ENCODE peak calls at places on chromosome 12, in ten cellular contexts. X is B cell; H is NCI-H69; N is tibial artery; J is NCI-H1092; T is central memory CD8-positive, alpha-beta T cell; Q is bronchial epithelial cell; W is mesothelial cell of epicardium; D is pancreas; E is NCI-H1436 treated with DMSO at 0.1 percent for 48 hours. S is an unnamed sample.

GRCh38 chr12:18546399-18546798 is 191.4 kb downstream of the PLCZ1 start:
- DNase-seq in J (peak), E (no peak), D (no peak), W (no peak), T (no peak), X (no peak), H (no peak), Q (peak), N (no peak), S (no peak)

GRCh38 chr12:119693006-119693405 is 25.1 kb downstream of the PRKAB1 start:
- DNase-seq in J (peak), E (no peak), N (peak), X (no peak), T (no peak), W (no peak), D (no peak), Q (peak), H (peak), S (no peak)

GRCh38 chr12:75550401-75550851 is 39.0 kb upstream of the KRR1 start:
- DNase-seq in Q (no peak), X (no peak), H (peak), J (no peak), T (no peak), N (no peak), E (no peak), W (no peak), D (no peak), S (no peak)

GRCh38 chr12:11500222-11500860 is 105.0 kb upstream of the PRB2 start:
- DNase-seq in X (peak), H (no peak), D (peak), T (peak), J (peak), N (peak), W (peak), Q (peak), E (no peak), S (no peak)

GRCh38 chr12:13171921-13172859 is 24.3 kb upstream of the EMP1 start:
- DNase-seq in X (no peak), T (no peak), D (no peak), J (no peak), W (peak), E (no peak), H (peak), N (no peak), Q (peak), S (no peak)

GRCh38 chr12:108565976-108566375 is 3.6 kb downstream of the ISCU start:
- DNase-seq in E (peak), T (no peak), W (no peak), H (peak), X (peak), D (peak), J (peak), Q (peak), N (peak), S (peak)

GRCh38 chr12:124625867-124626675 is 58.7 kb upstream of the NCOR2 start:
- DNase-seq in E (no peak), X (no peak), Q (peak), D (no peak), J (no peak), N (peak), W (no peak), T (no peak), H (no peak), S (no peak)

GRCh38 chr12:52041032-52041431 is 10.2 kb upstream of the NR4A1 start:
- DNase-seq in T (no peak), Q (no peak), D (no peak), N (no peak), W (no peak), J (no peak), E (no peak), H (no peak), X (no peak), S (no peak)

GRCh38 chr12:5650804-5651461 is 219.0 kb downstream of the NTF3 start:
- DNase-seq in J (peak), Q (no peak), T (no peak), E (peak), W (no peak), X (no peak), H (no peak), D (no peak), N (no peak), S (no peak)

GRCh38 chr12:89384050-89384749 is 31.9 kb upstream of the DUSP6 start:
- DNase-seq in Q (peak), X (no peak), J (peak), T (no peak), D (no peak), H (peak), E (no peak), N (no peak), W (no peak), S (no peak)

GRCh38 chr12:113230315-113231274 is 9.3 kb downstream of the TPCN1 start:
- DNase-seq in E (no peak), W (no peak), N (peak), X (no peak), H (no peak), J (no peak), T (no peak), Q (no peak), D (no peak), S (no peak)

GRCh38 chr12:89752331-89752730 is 43.7 kb upstream of the ATP2B1 start:
- DNase-seq in T (no peak), Q (no peak), N (no peak), J (no peak), X (peak), W (no peak), D (no peak), E (no peak), H (no peak), S (no peak)

GRCh38 chr12:21301-22189 is 45.0 kb upstream of the IQSEC3 start:
- DNase-seq in N (peak), W (no peak), T (no peak), H (no peak), J (no peak), E (no peak), Q (no peak), D (peak), X (no peak), S (peak)

GRCh38 chr12:34400423-34400881 is 378.2 kb downstream of the ALG10 start:
- DNase-seq in J (no peak), T (peak), E (no peak), D (no peak), W (peak), H (no peak), X (no peak), Q (no peak), N (peak), S (no peak)

GRCh38 chr12:108689314-108690190 is 41.8 kb downstream of the CORO1C start:
- DNase-seq in H (peak), W (no peak), D (no peak), J (no peak), T (no peak), E (no peak), N (peak), Q (no peak), X (no peak), S (no peak)

GRCh38 chr12:27226319-27226984 is 17.6 kb upstream of the STK38L start:
- DNase-seq in X (no peak), E (no peak), H (peak), D (no peak), N (no peak), J (no peak), Q (peak), T (no peak), W (no peak), S (no peak)

GRCh38 chr12:16297521-16297920 is 20.0 kb upstream of the SLC15A5 start:
- DNase-seq in T (no peak), W (no peak), H (no peak), N (no peak), J (no peak), E (no peak), D (no peak), X (no peak), Q (no peak), S (no peak)

GRCh38 chr12:96714199-96714598 is 192.9 kb upstream of the NEDD1 start:
- DNase-seq in D (no peak), Q (no peak), H (no peak), T (no peak), E (no peak), X (no peak), W (no peak), N (no peak), J (no peak), S (no peak)

GRCh38 chr12:112906712-112907414 is at the start of gene OAS1:
- DNase-seq in E (no peak), N (no peak), T (no peak), D (no peak), W (no peak), X (peak), J (no peak), Q (peak), H (peak), S (peak)

GRCh38 chr12:6956332-6956727 is 5.2 kb downstream of the PTPN6 start:
- DNase-seq in W (no peak), D (no peak), E (no peak), Q (no peak), N (no peak), J (no peak), H (no peak), X (no peak), T (no peak), S (no peak)

GRCh38 chr12:101925352-101925751 is 48.0 kb downstream of the DRAM1 start:
- DNase-seq in J (no peak), N (peak), E (no peak), W (no peak), X (no peak), Q (peak), D (no peak), T (no peak), H (no peak), S (no peak)

GRCh38 chr12:8909752-8910151 is 4.6 kb upstream of the PHC1 start:
- DNase-seq in Q (no peak), X (no peak), H (no peak), W (no peak), E (no peak), T (no peak), J (no peak), D (no peak), N (no peak), S (no peak)

GRCh38 chr12:89069431-89069830 is 282.9 kb downstream of the DUSP6 start:
- DNase-seq in J (no peak), N (no peak), H (no peak), X (no peak), D (no peak), Q (no peak), T (no peak), W (no peak), E (no peak), S (no peak)

GRCh38 chr12:120125792-120126634 is 9.5 kb upstream of the RAB35 start:
- DNase-seq in E (no peak), Q (peak), N (no peak), X (no peak), T (no peak), J (no peak), D (no peak), H (no peak), W (no peak), S (no peak)

GRCh38 chr12:6229823-6230222 is 29.6 kb downstream of the CD9 start:
- DNase-seq in N (peak), T (no peak), E (no peak), W (no peak), H (no peak), X (no peak), Q (peak), J (no peak), D (no peak), S (no peak)

GRCh38 chr12:85733984-85734383 is 102.2 kb downstream of the RASSF9 start:
- DNase-seq in H (no peak), N (no peak), W (no peak), T (no peak), X (no peak), E (no peak), J (no peak), D (no peak), Q (no peak), S (no peak)

GRCh38 chr12:104750061-104750460 is 208.0 kb downstream of the SLC41A2 start:
- DNase-seq in J (no peak), D (no peak), T (no peak), H (no peak), E (no peak), Q (peak), W (no peak), N (no peak), X (peak), S (no peak)

GRCh38 chr12:91424506-91424905 is 241.9 kb upstream of the DCN start:
- DNase-seq in J (no peak), D (no peak), H (no peak), X (no peak), T (no peak), E (no peak), Q (no peak), N (no peak), W (no peak), S (no peak)

GRCh38 chr12:81146228-81147225 is 68.6 kb downstream of the ACSS3 start:
- DNase-seq in D (no peak), J (no peak), H (no peak), T (no peak), W (no peak), N (no peak), E (no peak), X (no peak), Q (no peak), S (no peak)

GRCh38 chr12:47121146-47121545 is 41.4 kb upstream of the AMIGO2 start:
- DNase-seq in W (no peak), X (no peak), J (no peak), E (no peak), Q (peak), H (no peak), T (no peak), D (no peak), N (no peak), S (no peak)

GRCh38 chr12:116455540-116456306 is 103.5 kb upstream of the MAP1LC3B2 start:
- DNase-seq in X (no peak), T (no peak), N (peak), D (no peak), H (peak), W (peak), J (no peak), E (no peak), Q (peak), S (peak)

GRCh38 chr12:105992849-105993740 is 145.7 kb downstream of the NUAK1 start:
- DNase-seq in N (no peak), W (no peak), T (no peak), X (no peak), H (peak), Q (peak), J (no peak), D (no peak), E (no peak), S (no peak)

GRCh38 chr12:19971396-19971802 is 396.9 kb upstream of the PDE3A start:
- DNase-seq in E (no peak), Q (no peak), N (no peak), T (no peak), D (peak), X (no peak), H (peak), W (no peak), J (no peak), S (no peak)